ENCODE peak calls at places on chromosomes 11 and 22, in ten cellular contexts. H is sigmoid colon, J is BE2C, L is astrocyte of the spinal cord, U is lower lobe of right lung, I is omental fat pad, K is PC-3, P is heart left ventricle, R is nephron progenitor cell, M is GM20000. C is an unnamed sample.

GRCh38 chr11:9489366-9489765 is 28.6 kb downstream of the ZNF143 start:
- DNase-seq in H (no peak), J (no peak), L (peak; percentile 56), U (no peak), I (no peak), K (peak; percentile 36), P (no peak), R (no peak), M (no peak), C (no peak)

GRCh38 chr22:43066844-43067385 is 22.3 kb downstream of the TTLL1 start:
- DNase-seq in H (no peak), J (no peak), L (peak; percentile 71), U (no peak), I (no peak), K (peak; percentile 75), P (no peak), R (no peak), M (no peak), C (no peak)

GRCh38 chr22:22043296-22044078 is 60.9 kb upstream of the TOP3B start:
- DNase-seq in H (no peak), J (no peak), L (no peak), U (no peak), I (no peak), K (no peak), P (no peak), R (no peak), M (peak; percentile 61), C (no peak)

GRCh38 chr11:65488273-65489058 is 10.4 kb upstream of the MALAT1 start:
- DNase-seq in H (peak; percentile 88), J (no peak), L (peak; percentile 78), U (no peak), I (no peak), K (no peak), P (no peak), R (peak; percentile 30), M (no peak), C (no peak)

GRCh38 chr11:118012083-118012669 is 26.0 kb downstream of the IL10RA start:
- DNase-seq in H (no peak), J (no peak), L (no peak), U (peak; percentile 72), I (no peak), K (peak; percentile 58), P (peak; percentile 48), R (no peak), M (no peak), C (no peak)

GRCh38 chr11:45666648-45667642 is 1.5 kb upstream of the CHST1 start:
- DNase-seq in H (peak; percentile 21), J (no peak), L (no peak), U (no peak), I (no peak), K (no peak), P (no peak), R (no peak), M (no peak), C (no peak)

GRCh38 chr11:79369094-79369493 is 71.7 kb downstream of the TENM4 start:
- DNase-seq in H (no peak), J (no peak), L (no peak), U (no peak), I (no peak), K (no peak), P (no peak), R (no peak), M (no peak), C (no peak)

GRCh38 chr11:60771879-60772525 is 13.1 kb upstream of the MS4A10 start:
- DNase-seq in H (no peak), J (no peak), L (no peak), U (peak; percentile 21), I (no peak), K (peak; percentile 13), P (no peak), R (no peak), M (no peak), C (no peak)

GRCh38 chr11:17381156-17381555 is 7.3 kb downstream of the KCNJ11 start:
- DNase-seq in H (no peak), J (no peak), L (no peak), U (no peak), I (no peak), K (no peak), P (no peak), R (no peak), M (no peak), C (no peak)

GRCh38 chr11:132876301-132877071 is 655.8 kb downstream of the OPCML start:
- DNase-seq in H (no peak), J (no peak), L (no peak), U (no peak), I (no peak), K (no peak), P (no peak), R (no peak), M (no peak), C (no peak)

GRCh38 chr22:39428597-39429071 is 28.2 kb upstream of the MGAT3 start:
- DNase-seq in H (no peak), J (no peak), L (peak; percentile 87), U (peak; percentile 11), I (no peak), K (no peak), P (peak; percentile 7), R (peak; percentile 55), M (no peak), C (no peak)

GRCh38 chr11:126722006-126722736 is 278.4 kb downstream of the KIRREL3 start:
- DNase-seq in H (no peak), J (no peak), L (no peak), U (no peak), I (no peak), K (no peak), P (no peak), R (no peak), M (no peak), C (no peak)

GRCh38 chr11:95153857-95154246 is 64.2 kb downstream of the ENDOD1 start:
- DNase-seq in H (no peak), J (no peak), L (no peak), U (no peak), I (no peak), K (no peak), P (no peak), R (no peak), M (no peak), C (no peak)

GRCh38 chr11:17864478-17864941 is 129.9 kb downstream of the KCNC1 start:
- DNase-seq in H (no peak), J (no peak), L (no peak), U (no peak), I (no peak), K (peak; percentile 49), P (no peak), R (peak; percentile 43), M (no peak), C (peak; percentile 20)

GRCh38 chr11:130533871-130534270 is 85.4 kb downstream of the ADAMTS15 start:
- DNase-seq in H (no peak), J (no peak), L (no peak), U (no peak), I (no peak), K (no peak), P (no peak), R (no peak), M (no peak), C (no peak)

GRCh38 chr11:13595166-13595565 is 73.3 kb upstream of the FAR1 start:
- DNase-seq in H (no peak), J (no peak), L (no peak), U (no peak), I (no peak), K (no peak), P (no peak), R (no peak), M (no peak), C (no peak)

GRCh38 chr11:60948251-60948650 is 3.7 kb downstream of the SLC15A3 start:
- DNase-seq in H (peak; percentile 63), J (no peak), L (no peak), U (no peak), I (no peak), K (no peak), P (no peak), R (no peak), M (no peak), C (no peak)

GRCh38 chr22:40922484-40923303 is 28.5 kb upstream of the RBX1 start:
- DNase-seq in H (no peak), J (peak; percentile 18), L (peak; percentile 78), U (no peak), I (no peak), K (peak; percentile 76), P (no peak), R (no peak), M (peak; percentile 52), C (no peak)

GRCh38 chr11:6531267-6531752 is 34.2 kb downstream of the DNHD1 start:
- DNase-seq in H (no peak), J (peak; percentile 23), L (peak; percentile 47), U (no peak), I (no peak), K (peak; percentile 60), P (no peak), R (peak; percentile 27), M (peak; percentile 57), C (no peak)

GRCh38 chr11:119134389-119134978 is 13.1 kb downstream of the HINFP start:
- DNase-seq in H (no peak), J (peak; percentile 36), L (no peak), U (peak; percentile 63), I (no peak), K (peak; percentile 47), P (no peak), R (no peak), M (no peak), C (no peak)
- TF ChIP-seq CTCF in H (no peak), J (peak; percentile 66), L (peak; percentile 72), U (peak; percentile 48), I (no peak), K (peak; percentile 84), P (peak; percentile 50), R (peak; percentile 43), M (peak; percentile 26), C (peak; percentile 53)

GRCh38 chr11:66718320-66718971 is 10.6 kb downstream of the SPTBN2 start:
- DNase-seq in H (no peak), J (no peak), L (no peak), U (peak; percentile 66), I (no peak), K (no peak), P (no peak), R (no peak), M (no peak), C (no peak)
- TF ChIP-seq CTCF in H (peak; percentile 15), J (no peak), L (no peak), U (peak; percentile 29), I (no peak), K (no peak), P (no peak), R (no peak), M (no peak), C (no peak)

DNA sequence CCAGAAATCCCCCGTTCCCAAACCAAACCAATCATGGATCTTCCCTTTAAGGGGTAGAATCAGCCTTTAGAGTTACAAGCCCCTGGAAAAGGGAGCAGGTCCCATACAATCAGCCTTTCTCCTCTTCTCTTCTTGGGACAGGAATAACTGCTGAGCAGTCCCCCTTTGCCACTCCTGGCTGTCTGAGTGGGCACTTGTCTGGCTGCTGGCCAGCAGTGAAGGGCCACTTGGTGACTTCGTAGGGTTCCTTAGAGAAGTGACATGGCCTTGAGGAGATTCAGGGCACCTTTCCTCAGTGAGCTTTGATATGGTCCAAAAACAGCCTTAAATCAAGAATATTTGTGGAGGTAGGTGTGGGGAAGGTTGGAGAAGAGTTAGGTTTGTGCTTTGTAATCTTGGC is 53.5 kb upstream of the HORMAD2 start:
- DNase-seq in H (no peak), J (no peak), L (no peak), U (no peak), I (no peak), K (no peak), P (no peak), R (no peak), M (no peak), C (no peak)
- TF ChIP-seq CTCF in H (no peak), J (no peak), L (no peak), U (no peak), I (no peak), K (no peak), P (no peak), R (no peak), M (no peak), C (no peak)

GRCh38 chr11:78000193-78000592 is 5.7 kb upstream of the INTS4 start:
- DNase-seq in H (no peak), J (peak; percentile 63), L (peak; percentile 76), U (no peak), I (no peak), K (peak; percentile 82), P (no peak), R (peak; percentile 44), M (peak; percentile 60), C (peak; percentile 22)
- TF ChIP-seq CTCF in H (peak; percentile 40), J (peak; percentile 89), L (peak; percentile 77), U (peak; percentile 61), I (no peak), K (peak; percentile 89), P (peak; percentile 66), R (peak; percentile 60), M (peak; percentile 48), C (peak; percentile 73)

C was measured in progenitor cell of endocrine pancreas.